ENCODE peak calls at places on chromosome 2, in four cellular contexts. L is hepatocyte, H is GM12865, M is cardiac fibroblast. E is an unnamed sample.

GRCh38 chr2:64773461-64774118 is 119.9 kb upstream of the SERTAD2 start:
- DNase-seq in L (no peak), H (no peak), M (no peak), E (no peak)

GRCh38 chr2:150280255-150280654 is 207.2 kb downstream of the RND3 start:
- DNase-seq in L (peak), H (no peak), M (peak), E (no peak)

GRCh38 chr2:239343460-239343859 is 57.4 kb downstream of the HDAC4 start:
- DNase-seq in L (no peak), H (no peak), M (no peak), E (no peak)

GRCh38 chr2:60839126-60839813 is 42.1 kb upstream of the REL start:
- DNase-seq in L (no peak), H (peak), M (no peak), E (no peak)

GRCh38 chr2:158533009-158533408 is 76.3 kb downstream of the PKP4 start:
- DNase-seq in L (no peak), H (no peak), M (no peak), E (no peak)

GRCh38 chr2:229407170-229407569 is 136.1 kb upstream of the PID1 start:
- DNase-seq in L (peak), H (no peak), M (peak), E (peak)

GRCh38 chr2:239209806-239210205 is 191.0 kb downstream of the HDAC4 start:
- DNase-seq in L (no peak), H (no peak), M (no peak), E (no peak)

GRCh38 chr2:216073773-216074172 is 7.8 kb downstream of the PECR start:
- DNase-seq in L (no peak), H (no peak), M (no peak), E (no peak)

GRCh38 chr2:72142743-72143440 is 4.8 kb downstream of the CYP26B1 start:
- DNase-seq in L (peak), H (no peak), M (no peak), E (no peak)

GRCh38 chr2:240593026-240593702 is 6.6 kb downstream of the CAPN10 start:
- DNase-seq in L (no peak), H (no peak), M (no peak), E (no peak)

GRCh38 chr2:1233280-1233679 is 180.0 kb upstream of the TPO start:
- DNase-seq in L (no peak), H (no peak), M (no peak), E (no peak)

GRCh38 chr2:10448208-10448645 is at the start of gene ODC1:
- DNase-seq in L (peak), H (peak), M (peak), E (peak)

GRCh38 chr2:42813773-42814172 is 21.4 kb upstream of the HAAO start:
- DNase-seq in L (no peak), H (no peak), M (no peak), E (no peak)

GRCh38 chr2:21379140-21379539 is 255.4 kb downstream of the TDRD15 start:
- DNase-seq in L (no peak), H (no peak), M (no peak), E (no peak)

GRCh38 chr2:166592750-166593149 is 98.7 kb upstream of the SCN7A start:
- DNase-seq in L (no peak), H (no peak), M (peak), E (no peak)

GRCh38 chr2:126891681-126892500 is 6.8 kb upstream of the TEX51 start:
- DNase-seq in L (no peak), H (no peak), M (no peak), E (no peak)

GRCh38 chr2:112187805-112188596 is 49.8 kb downstream of the FBLN7 start:
- DNase-seq in L (no peak), H (peak), M (peak), E (no peak)
- H3K4me3 ChIP-seq in L (no peak), H (no peak), M (no peak), E (no peak)

GRCh38 chr2:201704536-201704935 is 6.1 kb upstream of the MPP4 start:
- DNase-seq in L (no peak), H (no peak), M (peak), E (no peak)

GRCh38 chr2:201709747-201710146 is 11.3 kb upstream of the MPP4 start:
- DNase-seq in L (no peak), H (no peak), M (no peak), E (no peak)

GRCh38 chr2:201707142-201707541 is 8.7 kb upstream of the MPP4 start:
- DNase-seq in L (no peak), H (no peak), M (no peak), E (no peak)

GRCh38 chr2:201709049-201709448 is 10.6 kb upstream of the MPP4 start:
- DNase-seq in L (no peak), H (no peak), M (no peak), E (no peak)

DNA sequence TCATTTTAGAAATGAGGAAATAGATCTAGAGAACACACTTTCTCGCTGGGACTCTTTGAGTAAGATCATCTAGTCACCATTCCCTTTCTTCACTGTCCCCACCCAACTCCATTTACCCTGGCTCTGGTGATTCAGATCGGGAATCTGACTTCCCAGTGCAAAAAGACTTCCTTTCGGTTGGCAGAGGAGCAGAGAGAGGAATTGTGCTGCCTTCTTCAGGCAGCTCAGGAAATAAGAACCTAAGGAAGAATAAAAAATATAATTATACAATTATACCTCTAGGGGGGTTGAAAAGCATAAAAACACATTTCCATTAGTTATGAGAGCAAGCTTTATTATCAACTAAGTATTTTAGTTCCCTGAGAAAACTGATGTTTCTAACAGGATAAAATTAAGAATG is 9.3 kb upstream of the MPP4 start:
- DNase-seq in L (no peak), H (no peak), M (peak), E (no peak)
- TF ChIP-seq CTCF in L (peak), H (no peak), M (peak), E (peak)

GRCh38 chr2:217941339-217941738 is 61.5 kb downstream of the TNS1 start:
- DNase-seq in L (no peak), H (no peak), M (peak), E (no peak)

GRCh38 chr2:217938038-217938437 is 64.8 kb downstream of the TNS1 start:
- DNase-seq in L (no peak), H (no peak), M (no peak), E (no peak)

GRCh38 chr2:217940261-217941220 is 62.3 kb downstream of the TNS1 start:
- DNase-seq in L (no peak), H (no peak), M (no peak), E (no peak)

GRCh38 chr2:217939220-217939619 is 63.6 kb downstream of the TNS1 start:
- DNase-seq in L (no peak), H (no peak), M (no peak), E (no peak)

GRCh38 chr2:217939629-217940245 is 63.1 kb downstream of the TNS1 start:
- DNase-seq in L (no peak), H (no peak), M (no peak), E (no peak)
- H3K4me3 ChIP-seq in L (no peak), H (no peak), M (no peak), E (no peak)

DNA sequence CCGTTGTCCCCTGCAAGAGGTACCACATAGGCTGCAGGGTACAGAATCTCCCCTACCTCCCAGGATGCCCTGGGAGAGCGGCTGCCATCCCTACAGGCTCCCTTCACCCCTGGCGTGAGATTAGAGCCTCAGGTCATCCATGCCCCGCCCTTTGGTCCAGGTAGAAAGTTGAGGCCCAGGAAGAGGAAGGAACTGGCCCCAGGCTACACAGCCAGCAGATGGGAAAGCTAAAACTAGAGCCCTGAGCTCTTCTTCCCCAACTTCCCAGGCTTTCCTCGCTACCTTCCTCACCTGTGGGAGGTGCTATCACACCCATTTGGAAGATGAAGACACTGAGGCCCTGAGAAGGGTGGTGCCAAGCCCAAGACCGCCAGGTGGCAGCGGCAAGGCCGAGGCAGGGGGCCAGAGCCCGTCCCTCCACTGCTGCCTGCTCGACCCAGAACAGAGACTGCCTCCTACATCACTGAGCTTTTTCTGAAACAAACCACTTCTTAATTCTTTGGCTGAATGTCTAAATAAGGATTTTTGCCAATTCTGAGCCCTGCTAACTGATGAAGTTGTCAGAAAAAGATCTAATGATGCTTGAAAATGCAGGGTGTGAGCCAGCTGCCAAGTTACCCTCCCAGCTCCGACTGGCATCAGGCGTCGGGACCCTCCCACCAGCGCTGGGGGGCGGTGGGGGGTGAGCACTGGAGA is 25.7 kb downstream of the CIB4 start:
- DNase-seq in L (no peak), H (peak), M (no peak), E (no peak)
- TF ChIP-seq CTCF in L (no peak), H (peak), M (no peak), E (peak)

DNA sequence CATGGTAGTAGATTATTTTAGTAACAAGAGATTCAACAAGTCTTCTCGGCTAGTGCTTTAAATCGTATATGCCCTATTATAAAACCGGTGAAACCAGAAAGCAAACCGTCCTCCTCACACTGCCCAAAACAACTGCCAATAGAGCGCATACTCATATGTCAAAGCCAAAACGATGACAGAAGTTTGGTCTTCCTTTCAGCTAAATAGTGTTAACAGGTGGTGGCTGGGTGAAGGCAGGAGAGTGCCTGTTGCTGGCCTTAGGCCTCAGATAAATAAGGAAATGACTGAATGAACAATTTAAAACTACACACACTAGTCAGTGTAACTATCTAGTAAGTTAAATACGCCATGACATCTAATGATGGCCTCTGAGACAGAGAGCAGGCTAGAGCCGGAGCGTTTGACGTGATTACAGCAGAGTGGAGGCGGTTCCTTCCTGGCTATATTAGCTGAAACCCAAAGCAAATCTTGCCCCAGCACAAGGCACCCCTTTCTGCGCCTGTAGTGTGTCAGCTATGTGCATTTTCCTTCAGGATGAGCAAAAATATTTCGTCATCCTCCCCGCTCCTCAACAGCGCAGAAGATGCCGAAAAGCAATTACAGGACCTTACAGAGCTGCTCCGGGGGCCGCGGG is 1.6 kb downstream of the LONRF2 start:
- DNase-seq in L (peak), H (no peak), M (no peak), E (no peak)
- H3K4me3 ChIP-seq in L (peak), H (no peak), M (no peak), E (peak)

GRCh38 chr2:23639406-23639982 is 254.5 kb downstream of the KLHL29 start:
- DNase-seq in L (no peak), H (no peak), M (no peak), E (no peak)

GRCh38 chr2:23633966-23634365 is 249.0 kb downstream of the KLHL29 start:
- DNase-seq in L (no peak), H (no peak), M (no peak), E (no peak)

GRCh38 chr2:23635666-23636340 is 250.8 kb downstream of the KLHL29 start:
- DNase-seq in L (no peak), H (no peak), M (no peak), E (no peak)

GRCh38 chr2:23637011-23637778 is 252.2 kb downstream of the KLHL29 start:
- DNase-seq in L (peak), H (no peak), M (peak), E (no peak)

GRCh38 chr2:23636412-23636811 is 251.4 kb downstream of the KLHL29 start:
- DNase-seq in L (no peak), H (no peak), M (peak), E (no peak)
- TF ChIP-seq CTCF in L (peak), H (no peak), M (peak), E (peak)

DNA sequence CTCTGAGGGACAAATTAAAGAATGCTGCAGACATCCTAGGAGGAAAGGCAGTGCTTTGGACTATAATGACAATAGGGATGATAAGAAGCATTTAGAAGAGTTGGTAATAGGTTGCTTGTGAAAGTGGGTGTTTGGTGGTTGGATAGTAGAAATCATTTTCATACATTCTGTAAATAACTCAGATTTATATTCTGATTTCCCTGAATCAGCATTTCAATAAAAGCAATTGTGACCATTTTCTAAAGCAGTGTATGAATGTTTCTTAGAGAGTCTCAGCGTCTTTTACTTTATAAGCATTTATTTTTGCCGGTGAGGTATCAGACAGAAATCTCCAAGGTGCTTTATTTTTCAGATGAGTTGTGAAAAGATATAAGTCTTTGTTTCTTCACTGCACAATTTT is 1099.0 kb upstream of the LRRTM1 start:
- DNase-seq in L (no peak), H (no peak), M (no peak), E (no peak)
- H3K4me3 ChIP-seq in L (no peak), H (no peak), M (no peak), E (no peak)

DNA sequence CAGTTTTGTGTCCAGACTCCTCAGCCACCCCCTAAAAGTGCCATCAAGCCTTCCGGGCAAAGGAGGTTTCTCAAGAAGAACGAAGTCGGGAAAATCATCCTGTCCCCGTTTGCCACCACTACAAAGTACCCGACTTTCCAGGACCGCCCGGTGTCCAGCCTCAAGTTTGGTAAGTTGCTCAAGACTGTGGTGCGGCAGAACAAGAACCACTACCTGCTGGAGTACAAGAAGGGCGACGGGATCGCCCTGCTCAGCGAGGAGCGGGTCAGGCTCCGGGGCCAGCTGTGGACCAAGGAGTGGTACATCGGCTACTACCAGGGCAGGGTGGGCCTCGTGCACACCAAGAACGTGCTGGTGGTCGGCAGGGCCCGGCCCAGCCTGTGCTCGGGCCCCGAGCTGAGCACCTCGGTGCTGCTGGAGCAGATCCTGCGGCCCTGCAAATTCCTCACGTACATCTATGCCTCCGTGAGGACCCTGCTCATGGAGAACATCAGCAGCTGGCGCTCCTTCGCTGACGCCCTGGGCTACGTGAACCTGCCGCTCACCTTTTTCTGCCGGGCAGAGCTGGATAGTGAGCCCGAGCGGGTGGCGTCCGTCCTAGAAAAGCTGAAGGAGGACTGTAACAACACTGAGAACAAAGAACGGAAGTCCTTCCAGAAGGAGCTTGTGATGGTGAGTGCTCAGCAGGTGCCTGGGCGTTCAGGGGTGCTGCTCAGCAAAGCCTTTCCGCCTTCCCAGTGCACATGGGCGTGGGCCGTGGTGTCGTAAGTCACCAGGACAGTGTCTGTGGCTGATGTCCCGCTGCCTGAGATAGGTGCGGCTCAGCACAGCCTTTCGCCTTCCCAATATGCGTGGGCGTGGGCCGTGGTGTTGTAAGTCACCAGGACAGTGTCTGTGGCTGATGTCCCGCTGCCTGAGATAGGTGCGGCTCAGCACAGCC is 91.0 kb downstream of the SH3BP4 start:
- DNase-seq in L (no peak), H (no peak), M (no peak), E (no peak)
- TF ChIP-seq CTCF in L (no peak), H (no peak), M (no peak), E (no peak)